ENCODE peak calls at places on chromosomes 16 and 17, in nine cellular contexts. D is NCI-H1092 treated with DMSO at 0.1 percent for 48 hours; B is psoas muscle; C is activated T-helper 1 cell treated with anti-CD3 and anti-CD28 coated beads, Interleukin-2, amount 50 U/mL, for 16 hours; H is activated CD4-positive, CD25-positive, alpha-beta regulatory T cell treated with anti-CD3 and anti-CD28 coated beads, Interleukin-2, amount 50 U/mL, for 16 hours; J is hepatic stellate cell; E is astrocyte of the spinal cord; P is aorta; G is naive thymus-derived CD8-positive, alpha-beta T cell. N is an unnamed sample.

GRCh38 chr17:83180996-83181481 is 101.6 kb downstream of the METRNL start:
- DNase-seq in D (peak), P (no peak), C (peak), G (no peak), H (no peak), B (no peak), J (no peak), E (no peak), N (no peak)

GRCh38 chr17:76139261-76139752 is 1.7 kb downstream of the FOXJ1 start:
- DNase-seq in D (no peak), H (no peak), G (no peak), C (no peak), J (no peak), E (no peak), P (no peak), B (no peak), N (no peak)

GRCh38 chr16:71473891-71474290 is 11.8 kb upstream of the ZNF23 start:
- DNase-seq in D (no peak), G (no peak), C (no peak), J (no peak), E (peak), H (no peak), P (no peak), B (no peak), N (no peak)

GRCh38 chr16:87330646-87331045 is 13.5 kb upstream of the C16orf95 start:
- DNase-seq in H (no peak), B (no peak), J (no peak), P (peak), E (no peak), G (no peak), C (no peak), D (no peak), N (no peak)

GRCh38 chr16:85416267-85417109 is 196.6 kb upstream of the GSE1 start:
- DNase-seq in G (peak), B (peak), J (peak), E (no peak), D (peak), P (peak), C (peak), H (no peak), N (no peak)

GRCh38 chr17:48612456-48612853 is 1.6 kb upstream of the HOXB7 start:
- DNase-seq in D (no peak), E (peak), C (no peak), G (no peak), H (no peak), J (no peak), P (no peak), B (no peak), N (no peak)

GRCh38 chr16:11201498-11202259 is 54.3 kb downstream of the SOCS1 start:
- DNase-seq in D (no peak), J (peak), P (no peak), E (peak), C (no peak), G (no peak), H (no peak), B (no peak), N (peak)

GRCh38 chr16:88309174-88309904 is 73.4 kb upstream of the ZNF469 start:
- DNase-seq in E (no peak), P (no peak), D (no peak), C (no peak), G (no peak), H (no peak), B (peak), J (no peak), N (no peak)

GRCh38 chr16:54957403-54957802 is 26.7 kb downstream of the IRX5 start:
- DNase-seq in H (no peak), J (no peak), E (no peak), G (no peak), D (peak), P (no peak), B (no peak), C (no peak), N (no peak)

GRCh38 chr16:47059991-47060390 is 83.8 kb downstream of the NETO2 start:
- DNase-seq in G (no peak), B (no peak), H (no peak), C (no peak), E (no peak), J (no peak), P (no peak), D (no peak), N (no peak)

GRCh38 chr17:42251115-42251514 is 25.1 kb downstream of the STAT5B start:
- DNase-seq in G (no peak), E (peak), J (no peak), B (no peak), C (no peak), P (no peak), H (no peak), D (no peak), N (peak)

GRCh38 chr17:67294451-67295199 is 49.6 kb upstream of the HELZ start:
- DNase-seq in E (no peak), C (no peak), H (no peak), G (no peak), D (no peak), J (no peak), P (no peak), B (no peak), N (no peak)

GRCh38 chr17:63140255-63140654 is 174.2 kb downstream of the TANC2 start:
- DNase-seq in D (no peak), H (no peak), B (no peak), C (no peak), G (no peak), J (no peak), E (peak), P (peak), N (peak)

GRCh38 chr17:14859521-14859920 is 405.6 kb downstream of the PMP22 start:
- DNase-seq in H (no peak), J (no peak), E (no peak), B (no peak), G (no peak), C (no peak), D (no peak), P (no peak), N (no peak)

GRCh38 chr17:65917560-65917959 is 274.4 kb downstream of the CEP112 start:
- DNase-seq in J (no peak), E (no peak), D (no peak), C (no peak), P (no peak), H (no peak), B (no peak), G (no peak), N (no peak)

GRCh38 chr17:1937461-1937860 is 87.7 kb downstream of the RTN4RL1 start:
- DNase-seq in C (no peak), G (no peak), D (no peak), H (no peak), P (no peak), E (no peak), J (no peak), B (no peak), N (no peak)

GRCh38 chr17:51035436-51035835 is 85.2 kb downstream of the SPAG9 start:
- DNase-seq in D (no peak), G (no peak), H (no peak), C (no peak), J (peak), E (peak), P (no peak), B (no peak), N (peak)

GRCh38 chr17:78168906-78169793 is 769 bp downstream of the SYNGR2 start:
- DNase-seq in G (no peak), E (peak), H (no peak), C (no peak), B (peak), J (peak), D (no peak), P (peak), N (no peak)

GRCh38 chr16:75506107-75506506 is 10.9 kb upstream of the CHST6 start:
- DNase-seq in B (no peak), P (no peak), J (no peak), E (no peak), G (no peak), C (no peak), H (no peak), D (no peak), N (no peak)

GRCh38 chr17:67487506-67487905 is 110.4 kb downstream of the PITPNC1 start:
- DNase-seq in C (no peak), H (no peak), E (peak), B (no peak), D (no peak), P (no peak), G (no peak), J (no peak), N (no peak)

GRCh38 chr17:7380321-7380720 is 568 bp upstream of the TNK1 start:
- DNase-seq in J (no peak), B (peak), C (no peak), H (no peak), D (peak), G (no peak), E (no peak), P (peak), N (no peak)